ENCODE peak calls at places on chromosome 20, in nine cellular contexts. F is NCI-H69, X is non-pigmented ciliary epithelial cell, C is sigmoid colon, V is HCT116, H is HTR-8/SVneo, B is NCI-H446, I is right cardiac atrium, N is glutamatergic neuron. D is an unnamed sample.

GRCh38 chr20:8389381-8390368 is 257.6 kb downstream of the PLCB1 start:
- DNase-seq in V (peak), I (no peak), X (peak), C (no peak), F (peak), B (peak), N (no peak), H (no peak), D (no peak)

GRCh38 chr20:34515484-34516037 is 661 bp upstream of the DYNLRB1 start:
- DNase-seq in B (no peak), N (peak), H (peak), I (peak), F (peak), X (no peak), C (peak), V (no peak), D (peak)

GRCh38 chr20:20548527-20549266 is 163.7 kb downstream of the RALGAPA2 start:
- DNase-seq in F (peak), X (no peak), I (no peak), N (no peak), V (no peak), B (no peak), H (no peak), C (no peak), D (no peak)

GRCh38 chr20:10433014-10433622 is 904 bp downstream of the MKKS start:
- DNase-seq in F (peak), I (peak), H (no peak), N (no peak), X (no peak), B (no peak), V (no peak), C (no peak), D (no peak)

GRCh38 chr20:33680681-33681080 is 5.5 kb downstream of the E2F1 start:
- DNase-seq in N (no peak), X (no peak), H (no peak), F (no peak), B (no peak), I (no peak), C (no peak), V (no peak), D (no peak)

GRCh38 chr20:47453167-47453782 is 48.4 kb upstream of the NCOA3 start:
- DNase-seq in V (peak), N (no peak), B (no peak), X (peak), H (no peak), F (no peak), C (no peak), I (no peak), D (peak)

GRCh38 chr20:62550087-62550565 is 74.3 kb upstream of the GATA5 start:
- DNase-seq in C (peak), X (no peak), F (no peak), H (no peak), V (no peak), N (no peak), I (peak), B (no peak), D (no peak)

GRCh38 chr20:2172305-2173175 is 70.9 kb downstream of the STK35 start:
- DNase-seq in X (no peak), C (peak), F (peak), I (peak), N (peak), V (peak), H (peak), B (peak), D (peak)

GRCh38 chr20:18133962-18134361 is 3.7 kb upstream of the KAT14 start:
- DNase-seq in C (no peak), B (no peak), I (no peak), X (no peak), F (peak), N (no peak), V (no peak), H (no peak), D (no peak)

D was measured in stimulated activated naive B cell treated with anti-CD40 and anti-IgM and Interleukin-4, amounts not matched to agents 10 μg/mL and 1 μg/mL and 100 μg/mL, for 72 hours.